ENCODE peak calls at places on chromosomes 3 and 15, in eight cellular contexts. C, M, B, P, H, K, Q and N are unnamed samples.

GRCh38 chr3:148873270-148873927 is 8.3 kb downstream of the CPA3 start:
- DNase-seq in C (no peak), M (no peak), B (no peak), P (no peak), H (peak; percentile 59), K (no peak), Q (no peak), N (peak; percentile 85)

GRCh38 chr3:25468866-25469319 is 40.8 kb downstream of the RARB start:
- DNase-seq in C (peak; percentile 84), M (peak; percentile 70), B (peak; percentile 86), P (no peak), H (peak; percentile 40), K (peak; percentile 81), Q (no peak), N (no peak)

GRCh38 chr3:195028877-195029606 is 241.9 kb downstream of the XXYLT1 start:
- DNase-seq in C (no peak), M (no peak), B (no peak), P (no peak), H (peak; percentile 88), K (peak; percentile 65), Q (no peak), N (no peak)

GRCh38 chr15:40010681-40011080 is 28.3 kb downstream of the SRP14 start:
- DNase-seq in C (peak; percentile 65), M (peak; percentile 32), B (no peak), P (no peak), H (no peak), K (no peak), Q (no peak), N (no peak)

GRCh38 chr15:80072285-80072684 is 12.8 kb downstream of the ZFAND6 start:
- DNase-seq in C (peak; percentile 90), M (peak; percentile 81), B (no peak), P (peak; percentile 63), H (peak; percentile 95), K (no peak), Q (peak; percentile 68), N (peak; percentile 13)

GRCh38 chr3:63192248-63192647 is 85.9 kb upstream of the SYNPR start:
- DNase-seq in C (no peak), M (no peak), B (no peak), P (no peak), H (no peak), K (no peak), Q (no peak), N (no peak)

GRCh38 chr15:31476866-31477265 is 150.2 kb downstream of the KLF13 start:
- DNase-seq in C (no peak), M (no peak), B (peak; percentile 53), P (no peak), H (no peak), K (no peak), Q (no peak), N (peak; percentile 4)

GRCh38 chr3:107816082-107816481 is 274.7 kb downstream of the CD47 start:
- DNase-seq in C (no peak), M (no peak), B (no peak), P (no peak), H (no peak), K (no peak), Q (no peak), N (no peak)

GRCh38 chr15:90154861-90155626 is 46.1 kb upstream of the SEMA4B start:
- DNase-seq in C (peak; percentile 94), M (peak; percentile 43), B (no peak), P (no peak), H (no peak), K (no peak), Q (no peak), N (peak; percentile 82)

GRCh38 chr3:177141899-177142651 is 55.2 kb downstream of the TBL1XR1 start:
- DNase-seq in C (no peak), M (no peak), B (no peak), P (peak; percentile 26), H (no peak), K (no peak), Q (peak; percentile 32), N (no peak)

GRCh38 chr3:43161684-43162512 is 56.0 kb upstream of the POMGNT2 start:
- DNase-seq in C (peak; percentile 85), M (peak; percentile 65), B (no peak), P (peak; percentile 33), H (peak; percentile 86), K (no peak), Q (peak; percentile 62), N (no peak)

GRCh38 chr15:87369269-87369668 is 887.3 kb downstream of the NTRK3 start:
- DNase-seq in C (peak; percentile 77), M (peak; percentile 72), B (no peak), P (no peak), H (no peak), K (no peak), Q (no peak), N (no peak)

GRCh38 chr3:111971533-111971932 is 7.3 kb upstream of the ABHD10 start:
- DNase-seq in C (no peak), M (no peak), B (no peak), P (no peak), H (no peak), K (peak; percentile 85), Q (no peak), N (no peak)

GRCh38 chr3:44058022-44058867 is 183.4 kb upstream of the TOPAZ1 start:
- DNase-seq in C (peak; percentile 26), M (peak; percentile 52), B (no peak), P (no peak), H (no peak), K (no peak), Q (peak; percentile 2), N (no peak)

GRCh38 chr3:146156801-146157310 is 4.1 kb downstream of the PLOD2 start:
- DNase-seq in C (no peak), M (no peak), B (no peak), P (no peak), H (peak; percentile 58), K (no peak), Q (no peak), N (peak; percentile 62)

GRCh38 chr3:132660056-132660744 is at the start of gene UBA5:
- DNase-seq in C (peak; percentile 70), M (peak; percentile 10), B (peak; percentile 83), P (peak; percentile 72), H (peak; percentile 72), K (peak; percentile 78), Q (peak; percentile 79), N (peak; percentile 74)

GRCh38 chr3:86653801-86654200 is 337.1 kb downstream of the VGLL3 start:
- DNase-seq in C (no peak), M (no peak), B (no peak), P (no peak), H (no peak), K (no peak), Q (no peak), N (no peak)

GRCh38 chr3:172106989-172107388 is 67.6 kb downstream of the FNDC3B start:
- DNase-seq in C (no peak), M (no peak), B (no peak), P (peak; percentile 69), H (no peak), K (peak; percentile 29), Q (peak; percentile 87), N (peak; percentile 24)

GRCh38 chr3:90026406-90026805 is 919.0 kb downstream of the EPHA3 start:
- DNase-seq in C (no peak), M (no peak), B (no peak), P (no peak), H (no peak), K (no peak), Q (no peak), N (no peak)

GRCh38 chr3:159045279-159045678 is 243.4 kb downstream of the MFSD1 start:
- DNase-seq in C (no peak), M (no peak), B (no peak), P (no peak), H (no peak), K (no peak), Q (no peak), N (no peak)

GRCh38 chr15:83094592-83094991 is 12.9 kb upstream of the TM6SF1 start:
- DNase-seq in C (no peak), M (no peak), B (no peak), P (no peak), H (no peak), K (no peak), Q (no peak), N (no peak)

GRCh38 chr15:44728576-44729393 is 7.5 kb upstream of the TRIM69 start:
- DNase-seq in C (peak; percentile 100), M (peak; percentile 97), B (peak; percentile 99), P (peak; percentile 97), H (peak; percentile 99), K (peak; percentile 97), Q (peak; percentile 97), N (peak; percentile 98)

GRCh38 chr3:12541625-12542024 is 3.7 kb downstream of the MKRN2OS start:
- DNase-seq in C (no peak), M (no peak), B (no peak), P (no peak), H (no peak), K (peak; percentile 46), Q (no peak), N (peak; percentile 10)

GRCh38 chr15:93462690-93463089 is 373.7 kb upstream of the RGMA start:
- DNase-seq in C (no peak), M (no peak), B (no peak), P (no peak), H (no peak), K (no peak), Q (no peak), N (no peak)

GRCh38 chr3:197961582-197961945 is 1.5 kb downstream of the LMLN start:
- DNase-seq in C (no peak), M (no peak), B (no peak), P (peak; percentile 28), H (no peak), K (no peak), Q (peak; percentile 63), N (no peak)
- H3K4me3 ChIP-seq in C (no peak overlapping the region), M (no peak overlapping the region), B (no peak overlapping the region), P (peak overlapping the region; percentile 91), H (no peak overlapping the region), K (no peak overlapping the region), Q (peak overlapping the region; percentile 75), N (no peak overlapping the region)

GRCh38 chr3:124780767-124781485 is 50.7 kb downstream of the UMPS start:
- DNase-seq in C (peak; percentile 77), M (peak; percentile 64), B (peak; percentile 95), P (no peak), H (peak; percentile 43), K (peak; percentile 94), Q (no peak), N (peak; percentile 37)
- H3K4me3 ChIP-seq in C (no peak overlapping the region), M (no peak overlapping the region), B (peak overlapping the region; percentile 45), P (no peak overlapping the region), H (no peak overlapping the region), K (no peak overlapping the region), Q (no peak overlapping the region), N (no peak overlapping the region)

DNA sequence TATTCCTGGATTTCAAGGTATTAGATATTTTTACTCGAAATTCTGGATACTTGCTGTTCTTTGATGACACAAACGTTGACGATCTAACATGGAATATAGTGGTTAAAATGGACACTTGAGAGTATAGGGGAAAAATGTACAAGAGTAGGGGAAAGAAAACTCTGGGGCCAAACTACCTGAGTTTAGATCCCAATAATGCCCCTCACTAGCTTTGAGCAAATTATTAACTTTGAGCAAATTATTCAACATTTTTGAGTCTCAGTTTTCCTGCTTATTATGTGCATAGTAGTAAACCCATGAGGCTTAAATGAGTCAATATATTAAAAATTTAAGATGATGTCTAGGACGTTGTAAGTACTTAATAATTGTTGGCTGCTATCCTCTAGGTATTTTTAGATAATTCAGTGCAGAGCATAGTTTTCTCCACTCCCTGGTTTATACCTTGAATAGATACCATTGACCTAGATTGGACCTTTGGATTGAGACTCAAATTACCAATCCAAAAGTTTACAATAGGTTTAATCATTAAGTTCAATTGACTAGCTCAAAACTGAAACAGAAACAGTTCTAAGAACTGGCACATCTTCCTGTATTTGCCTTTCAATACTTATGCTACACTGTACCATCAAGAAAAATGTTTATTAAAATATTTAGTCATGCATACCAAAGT is 4.5 kb downstream of the ADGRG7 start:
- DNase-seq in C (no peak), M (no peak), B (no peak), P (no peak), H (no peak), K (no peak), Q (no peak), N (no peak)
- H3K4me3 ChIP-seq in C (no peak overlapping the region), M (no peak overlapping the region), B (no peak overlapping the region), P (no peak overlapping the region), H (no peak overlapping the region), K (no peak overlapping the region), Q (no peak overlapping the region), N (no peak overlapping the region)

GRCh38 chr15:41474941-41475340 is 18.7 kb upstream of the ITPKA start:
- DNase-seq in C (no peak), M (no peak), B (no peak), P (no peak), H (no peak), K (no peak), Q (no peak), N (no peak)
- H3K4me3 ChIP-seq in C (no peak overlapping the region), M (no peak overlapping the region), B (no peak overlapping the region), P (no peak overlapping the region), H (no peak overlapping the region), K (no peak overlapping the region), Q (no peak overlapping the region), N (no peak overlapping the region)